ENCODE peak calls at places on chromosomes 3 and 15, in eight cellular contexts. I is heart right ventricle, A is brain microvascular endothelial cell, Q is H9, H is epithelial cell of esophagus, N is left ventricle myocardium inferior, Y is GM12865, D is psoas muscle. V is an unnamed sample.
A peak's percentile ranks its signal among the peaks of the same experiment; 100 is the strongest.

GRCh38 chr15:50418041-50418583 is 6.1 kb upstream of the USP8 start:
- DNase-seq in I (no peak), A (no peak), Q (no peak), H (no peak), N (no peak), Y (no peak), D (no peak), V (no peak)

GRCh38 chr15:101042320-101042719 is 123.2 kb downstream of the LRRK1 start:
- DNase-seq in I (no peak), A (no peak), Q (peak; percentile 10), H (no peak), N (no peak), Y (no peak), D (no peak), V (no peak)

GRCh38 chr15:39745415-39745814 is 37.2 kb downstream of the FSIP1 start:
- DNase-seq in I (no peak), A (no peak), Q (no peak), H (peak; percentile 20), N (no peak), Y (no peak), D (no peak), V (no peak)

GRCh38 chr15:50321680-50322079 is 33.3 kb downstream of the GABPB1 start:
- DNase-seq in I (no peak), A (no peak), Q (no peak), H (no peak), N (no peak), Y (no peak), D (no peak), V (no peak)

GRCh38 chr3:197858598-197858997 is 67.5 kb downstream of the LRCH3 start:
- DNase-seq in I (no peak), A (no peak), Q (peak; percentile 42), H (no peak), N (no peak), Y (no peak), D (no peak), V (no peak)

GRCh38 chr15:82855286-82856092 is 46.1 kb downstream of the WHAMM start:
- DNase-seq in I (no peak), A (no peak), Q (no peak), H (no peak), N (no peak), Y (no peak), D (no peak), V (peak; percentile 65)

GRCh38 chr15:63044645-63045437 is 2.3 kb downstream of the TPM1 start:
- DNase-seq in I (peak; percentile 41), A (no peak), Q (peak; percentile 61), H (peak; percentile 52), N (peak; percentile 55), Y (no peak), D (peak; percentile 66), V (no peak)

GRCh38 chr3:11588338-11588737 is 55.4 kb downstream of the VGLL4 start:
- DNase-seq in I (no peak), A (no peak), Q (no peak), H (no peak), N (no peak), Y (no peak), D (no peak), V (no peak)

GRCh38 chr3:40557558-40558161 is 32.9 kb downstream of the ZNF621 start:
- DNase-seq in I (no peak), A (peak; percentile 1), Q (no peak), H (no peak), N (no peak), Y (peak; percentile 14), D (no peak), V (peak; percentile 6)

GRCh38 chr3:99012051-99012450 is 110.6 kb upstream of the DCBLD2 start:
- DNase-seq in I (no peak), A (no peak), Q (no peak), H (no peak), N (no peak), Y (peak; percentile 88), D (no peak), V (no peak)

GRCh38 chr3:29644261-29644660 is 363.4 kb downstream of the RBMS3 start:
- DNase-seq in I (no peak), A (no peak), Q (no peak), H (peak; percentile 50), N (no peak), Y (no peak), D (no peak), V (no peak)

GRCh38 chr3:27127195-27127594 is 242.0 kb downstream of the NEK10 start:
- DNase-seq in I (no peak), A (no peak), Q (no peak), H (peak; percentile 45), N (no peak), Y (no peak), D (no peak), V (no peak)

GRCh38 chr3:165892565-165892964 is 55.3 kb upstream of the BCHE start:
- DNase-seq in I (no peak), A (no peak), Q (no peak), H (no peak), N (no peak), Y (no peak), D (no peak), V (no peak)

DNA sequence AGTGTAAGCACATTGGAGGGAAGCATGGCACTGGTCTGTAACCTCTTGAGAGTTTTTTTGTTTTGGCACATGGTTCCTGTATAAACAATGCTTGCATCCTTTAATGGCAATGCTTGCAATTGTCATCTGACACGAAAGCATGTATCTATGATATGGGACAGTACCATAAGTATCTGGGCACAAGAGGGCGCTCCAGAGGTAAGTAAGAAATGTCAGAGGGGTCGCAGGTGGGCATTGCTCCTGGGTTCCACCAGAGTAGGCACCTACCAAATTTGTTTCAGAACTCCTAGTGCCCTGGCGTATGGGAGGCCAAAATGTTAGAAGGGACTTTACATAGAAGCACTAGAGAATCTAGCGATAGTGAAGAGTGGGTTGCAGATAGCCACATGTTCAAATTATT is 58.7 kb upstream of the BCHE start:
- DNase-seq in I (no peak), A (peak; percentile 9), Q (peak; percentile 74), H (peak; percentile 34), N (no peak), Y (peak; percentile 24), D (no peak), V (no peak)
- TF ChIP-seq CTCF in I (no peak), A (peak; percentile 57), Q (peak; percentile 78), H (peak; percentile 33), N (no peak), Y (peak; percentile 39), D (no peak), V (no peak)

DNA sequence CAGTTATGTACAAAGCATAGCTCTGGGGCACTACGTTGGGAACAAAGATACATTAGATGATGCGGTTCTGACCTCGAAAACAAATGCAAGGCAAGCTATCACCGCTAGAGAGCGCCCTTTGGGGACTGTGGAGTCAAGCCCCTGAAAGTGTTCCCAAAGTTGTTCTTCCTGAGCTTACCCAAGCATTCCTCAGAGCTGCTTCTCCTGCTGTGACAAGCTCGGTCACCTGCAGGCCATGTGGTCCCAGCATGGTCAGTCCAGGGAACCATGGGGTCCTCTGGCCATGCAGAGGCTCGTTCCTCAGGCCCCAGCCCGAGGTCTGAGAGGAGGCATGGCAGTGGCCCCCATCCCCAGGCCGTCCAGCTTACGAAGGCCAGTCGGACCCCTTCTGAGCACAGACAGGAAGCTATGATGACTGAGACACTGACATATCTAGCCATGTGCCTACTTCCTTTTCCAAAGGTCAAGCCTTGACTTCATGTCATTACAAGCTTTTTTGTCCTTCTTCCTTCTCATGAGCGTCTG is 79.5 kb downstream of the ATP10A start:
- DNase-seq in I (no peak), A (no peak), Q (peak; percentile 79), H (no peak), N (no peak), Y (no peak), D (no peak), V (no peak)
- TF ChIP-seq CTCF in I (peak; percentile 39), A (peak; percentile 65), Q (peak; percentile 90), H (peak; percentile 7), N (peak; percentile 24), Y (peak; percentile 38), D (no peak), V (peak; percentile 56)

DNA sequence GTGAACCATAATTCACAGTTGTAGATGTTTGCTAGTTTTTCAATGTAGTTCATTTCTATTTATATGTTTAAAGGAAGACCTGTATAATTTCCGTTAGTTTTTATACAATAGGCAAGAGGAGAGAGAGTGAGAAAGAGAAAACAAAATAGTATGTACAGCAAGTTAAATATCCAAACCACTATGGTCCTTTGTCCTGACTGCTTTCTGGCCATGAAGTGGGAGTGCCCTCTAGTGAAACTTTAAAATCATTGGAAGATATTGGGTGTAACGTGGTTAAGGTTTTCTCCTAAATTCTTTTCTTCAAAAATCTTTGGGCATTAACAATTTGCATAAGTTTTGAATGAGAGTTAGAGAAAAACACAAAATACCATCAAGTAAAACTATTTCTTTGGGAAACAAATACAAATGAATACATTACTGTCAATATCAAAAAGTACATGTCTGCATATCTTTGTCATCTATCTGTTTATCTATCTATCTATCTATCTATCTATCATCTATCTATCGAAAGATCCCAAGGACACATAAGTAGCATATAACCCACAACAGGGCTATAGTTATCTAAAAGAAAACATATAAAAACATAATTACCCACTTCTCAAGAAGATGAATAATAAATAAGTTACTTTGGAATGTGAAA is 534.6 kb upstream of the ATP11B start:
- DNase-seq in I (no peak), A (no peak), Q (no peak), H (peak; percentile 67), N (no peak), Y (peak; percentile 16), D (no peak), V (no peak)
- TF ChIP-seq CTCF in I (peak; percentile 67), A (peak; percentile 64), Q (peak; percentile 89), H (peak; percentile 85), N (peak; percentile 63), Y (peak; percentile 38), D (peak; percentile 41), V (peak; percentile 82)

GRCh38 chr3:60746690-60747416 is 504.4 kb downstream of the FHIT start:
- DNase-seq in I (no peak), A (no peak), Q (no peak), H (no peak), N (no peak), Y (no peak), D (no peak), V (no peak)

GRCh38 chr3:60746043-60746638 is 505.1 kb downstream of the FHIT start:
- DNase-seq in I (no peak), A (no peak), Q (no peak), H (no peak), N (no peak), Y (no peak), D (no peak), V (no peak)

GRCh38 chr3:60737633-60738399 is 513.4 kb downstream of the FHIT start:
- DNase-seq in I (no peak), A (no peak), Q (no peak), H (no peak), N (no peak), Y (no peak), D (no peak), V (no peak)

GRCh38 chr3:60743631-60744164 is 507.6 kb downstream of the FHIT start:
- DNase-seq in I (no peak), A (no peak), Q (peak; percentile 51), H (no peak), N (no peak), Y (no peak), D (no peak), V (no peak)

DNA sequence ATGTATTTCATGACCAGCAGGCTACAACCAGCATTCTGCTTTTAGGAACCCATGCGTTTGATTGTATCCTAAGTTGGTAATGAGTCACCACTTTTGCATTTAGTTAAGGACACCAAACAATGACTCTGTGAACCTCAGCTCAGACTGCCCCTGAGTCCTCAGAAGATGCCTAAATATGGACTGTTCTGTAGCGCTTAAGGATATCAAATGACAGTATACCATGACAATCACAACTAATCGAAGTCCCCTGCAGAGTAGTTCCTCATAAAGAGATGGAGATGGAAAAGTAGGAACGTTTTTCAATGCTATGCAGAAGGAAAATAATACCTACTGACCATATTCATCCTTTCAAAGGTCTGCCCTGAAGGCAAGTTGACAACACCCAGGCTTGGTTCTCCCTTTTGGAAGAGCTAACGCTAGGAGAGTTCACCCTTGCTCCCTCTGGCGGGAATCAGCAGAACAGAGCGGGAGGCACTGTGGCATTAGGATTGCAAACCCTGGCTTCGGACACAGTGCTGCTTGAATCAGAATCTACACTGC is 508.6 kb downstream of the FHIT start:
- DNase-seq in I (no peak), A (peak; percentile 63), Q (peak; percentile 80), H (peak; percentile 13), N (no peak), Y (no peak), D (peak; percentile 60), V (no peak)
- TF ChIP-seq CTCF in I (peak; percentile 40), A (peak; percentile 86), Q (peak; percentile 84), H (no peak), N (peak; percentile 44), Y (no peak), D (peak; percentile 5), V (peak; percentile 76)

V was measured in osteocyte.